ENCODE peak calls at places on chromosome 19, in five cellular contexts. B, O, I, G and V are unnamed samples.

GRCh38 chr19:48674921-48675824 is 2.4 kb upstream of the NTN5 start:
- DNase-seq in O (peak), G (peak), I (peak), B (peak), V (peak)

GRCh38 chr19:23823952-23824389 is 65.3 kb upstream of the ZNF681 start:
- DNase-seq in B (peak), O (no peak), G (no peak), I (no peak), V (no peak)

GRCh38 chr19:48121066-48121465 is 10.4 kb upstream of the PLA2G4C start:
- DNase-seq in G (no peak), B (no peak), I (no peak), O (no peak), V (no peak)

GRCh38 chr19:3572855-3573161 is at the start of gene HMG20B:
- DNase-seq in O (no peak), G (no peak), B (no peak), I (no peak), V (no peak)

GRCh38 chr19:50909240-50910070 is 1.7 kb downstream of the KLK4 start:
- DNase-seq in G (peak), I (peak), O (no peak), B (peak), V (peak)

GRCh38 chr19:49231804-49232203 is 74.2 kb downstream of the TRPM4 start:
- DNase-seq in G (no peak), O (no peak), I (no peak), B (no peak), V (no peak)

GRCh38 chr19:11141937-11142527 is 13.6 kb downstream of the SPC24 start:
- DNase-seq in O (no peak), B (peak), G (no peak), I (no peak), V (peak)

GRCh38 chr19:49331616-49332055 is 3.6 kb upstream of the CD37 start:
- DNase-seq in G (peak), B (peak), I (peak), O (peak), V (peak)

GRCh38 chr19:51066816-51067215 is 1.9 kb upstream of the KLK13 start:
- DNase-seq in B (no peak), I (no peak), O (no peak), G (no peak), V (no peak)

GRCh38 chr19:10118960-10119359 is 739 bp downstream of the EIF3G start:
- DNase-seq in B (no peak), G (no peak), O (no peak), I (peak), V (peak)

GRCh38 chr19:590396-590745 is 690 bp downstream of the HCN2 start:
- DNase-seq in G (peak), I (peak), B (no peak), O (peak), V (no peak)

GRCh38 chr19:588093-588742 is 1.5 kb upstream of the HCN2 start:
- DNase-seq in I (peak), G (peak), B (peak), O (peak), V (peak)

GRCh38 chr19:590750-591098 is 1.0 kb downstream of the HCN2 start:
- DNase-seq in B (no peak), G (no peak), O (no peak), I (no peak), V (no peak)

GRCh38 chr19:589693-590395 is at the start of gene HCN2:
- DNase-seq in I (peak), G (no peak), B (no peak), O (no peak), V (peak)

GRCh38 chr19:588758-589692 is 656 bp upstream of the HCN2 start:
- DNase-seq in I (peak), B (peak), G (no peak), O (no peak), V (no peak)
- H3K4me3 ChIP-seq in I (no peak), B (peak), G (no peak), O (no peak), V (no peak)

DNA sequence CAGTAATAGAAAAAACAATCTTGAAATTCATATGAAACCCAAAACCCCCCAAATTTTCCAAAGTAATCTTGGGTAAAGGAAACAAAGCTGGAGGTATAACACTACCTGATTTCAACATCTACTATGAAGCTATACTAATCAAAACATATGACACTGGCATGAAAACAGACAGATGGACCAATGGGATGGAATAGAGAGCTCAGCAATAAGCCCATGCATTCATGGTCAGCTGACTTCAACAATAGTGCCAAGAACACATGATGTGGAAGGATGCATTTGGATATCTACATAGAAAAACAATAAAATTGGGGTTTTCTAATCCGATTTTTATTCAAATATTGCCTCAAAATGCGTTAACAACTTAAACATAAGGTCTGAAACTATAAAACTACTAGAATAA is 32.2 kb upstream of the ZNF766 start:
- DNase-seq in B (no peak), I (no peak), G (no peak), O (peak), V (no peak)
- H3K4me2 ChIP-seq in B (no peak), I (no peak), G (no peak), O (no peak), V (no peak)

GRCh38 chr19:39433480-39434079 is 2.2 kb downstream of the RPS16 start:
- DNase-seq in B (peak), O (no peak), G (no peak), I (no peak), V (peak)
- H3K27ac ChIP-seq in B (peak), O (no peak), G (peak), I (peak), V (peak)

DNA sequence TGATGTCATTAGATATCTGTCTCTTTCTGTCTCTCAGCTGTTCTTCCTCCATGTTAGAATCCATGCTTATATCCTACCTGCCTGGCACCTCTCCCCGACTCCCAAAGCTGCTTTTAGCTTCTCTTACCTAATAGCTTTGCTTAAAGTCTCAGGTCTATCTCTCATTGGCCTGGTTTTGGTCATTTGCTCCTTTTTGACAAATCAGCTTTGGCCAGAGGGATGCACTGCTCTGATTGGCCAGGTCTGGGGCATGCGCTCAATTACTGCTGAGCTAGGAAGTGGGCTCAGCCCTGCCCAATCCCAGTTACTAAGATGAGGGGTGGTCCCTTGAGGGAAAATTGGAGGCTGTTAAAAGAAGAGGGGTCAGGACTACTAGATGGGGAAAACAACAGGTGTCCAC is 11.5 kb upstream of the CLASRP start:
- DNase-seq in B (no peak), G (no peak), I (no peak), O (no peak), V (peak)
- H3K4me3 ChIP-seq in B (no peak), G (no peak), I (no peak), O (no peak), V (no peak)

GRCh38 chr19:16619456-16619855 is 8.5 kb downstream of the MED26 start:
- DNase-seq in G (no peak), I (peak), B (no peak), O (no peak), V (peak)

GRCh38 chr19:16620584-16620983 is 7.4 kb downstream of the MED26 start:
- DNase-seq in B (no peak), G (no peak), O (no peak), I (no peak), V (no peak)

GRCh38 chr19:16620018-16620417 is 8.0 kb downstream of the MED26 start:
- DNase-seq in G (no peak), O (no peak), B (no peak), I (peak), V (no peak)

GRCh38 chr19:16615788-16616187 is 12.2 kb downstream of the MED26 start:
- DNase-seq in B (no peak), I (no peak), G (no peak), O (no peak), V (peak)

DNA sequence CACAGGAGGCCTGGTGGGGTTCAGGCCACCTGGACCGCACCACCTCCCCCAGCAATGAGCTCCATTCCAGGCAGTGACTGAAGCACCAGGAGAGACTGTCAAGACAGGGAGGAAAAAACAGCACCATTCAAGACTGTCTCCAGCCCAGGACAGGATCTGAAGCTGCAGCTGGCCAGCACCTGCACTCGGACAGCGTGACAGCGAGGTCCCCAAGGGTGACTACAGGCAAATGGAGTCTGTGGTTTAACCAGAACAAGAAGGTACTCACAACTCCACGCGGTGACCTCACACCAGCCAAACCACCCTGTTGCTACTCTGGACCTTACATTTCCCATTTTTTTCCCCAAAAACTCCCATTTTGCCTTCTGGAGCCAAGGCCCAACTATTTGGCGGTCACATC is 9.8 kb downstream of the MED26 start:
- DNase-seq in G (no peak), I (no peak), B (no peak), O (no peak), V (peak)
- H3K4me2 ChIP-seq in G (no peak), I (no peak), B (no peak), O (no peak), V (no peak)

GRCh38 chr19:32614916-32615315 is 33.9 kb downstream of the PDCD5 start:
- DNase-seq in G (no peak), I (no peak), B (no peak), O (no peak), V (no peak)
- H3K27ac ChIP-seq in G (no peak), I (no peak), B (no peak), O (no peak), V (no peak)